ENCODE peak calls at places on chromosomes 4 and X, in four cellular contexts. I is stimulated activated CD8-positive, alpha-beta memory T cell treated with anti-CD3 and anti-CD28 coated beads, Interleukin-12 subunit alpha, Interleukin-12 subunit beta, amount 100 ng/mL, for 1 hour; M is OCI-LY7; K is astrocyte. Z is an unnamed sample.

GRCh38 chrX:138897621-138898492 is 186.3 kb upstream of the FGF13 start:
- DNase-seq in I (no peak), M (no peak), K (peak; percentile 61), Z (no peak)

GRCh38 chrX:93422693-93423092 is 250.7 kb downstream of the NAP1L3 start:
- DNase-seq in K (no peak), I (no peak), M (peak; percentile 1), Z (peak; percentile 1)

GRCh38 chr4:72951628-72952027 is 117.9 kb downstream of the COX18 start:
- DNase-seq in M (no peak), K (peak; percentile 70), I (no peak), Z (no peak)

GRCh38 chr4:2263701-2264321 is 1.9 kb upstream of the MXD4 start:
- DNase-seq in I (no peak), K (no peak), M (peak; percentile 49), Z (no peak)

GRCh38 chr4:78936989-78937388 is 2.2 kb downstream of the PAQR3 start:
- DNase-seq in I (no peak), K (no peak), M (no peak), Z (no peak)

GRCh38 chr4:116070283-116070682 is 956.9 kb upstream of the NDST4 start:
- DNase-seq in K (peak; percentile 11), I (no peak), M (no peak), Z (no peak)

GRCh38 chr4:23135792-23136645 is 443.3 kb downstream of the GBA3 start:
- DNase-seq in I (no peak), M (peak; percentile 63), K (peak; percentile 55), Z (peak; percentile 41)

GRCh38 chr4:15402146-15402545 is 25.7 kb upstream of the C1QTNF7 start:
- DNase-seq in K (peak; percentile 36), M (no peak), I (no peak), Z (peak; percentile 80)

GRCh38 chr4:19936471-19936870 is 315.2 kb upstream of the SLIT2 start:
- DNase-seq in K (peak; percentile 93), I (no peak), M (no peak), Z (peak; percentile 88)

GRCh38 chr4:2335729-2336101 is 73.8 kb upstream of the MXD4 start:
- DNase-seq in M (no peak), I (no peak), K (no peak), Z (no peak)

GRCh38 chr4:106201373-106201772 is 114.6 kb downstream of the TBCK start:
- DNase-seq in K (no peak), I (no peak), M (peak; percentile 14), Z (peak; percentile 12)

GRCh38 chr4:168408620-168409019 is 71.7 kb downstream of the DDX60L start:
- DNase-seq in M (no peak), K (peak; percentile 98), I (no peak), Z (peak; percentile 98)

GRCh38 chr4:30720021-30720655 is at the start of gene PCDH7:
- DNase-seq in K (peak; percentile 79), I (no peak), M (no peak), Z (peak; percentile 73)

GRCh38 chr4:17719106-17719505 is 62.3 kb downstream of the FAM184B start:
- DNase-seq in K (no peak), M (no peak), I (no peak), Z (no peak)

GRCh38 chr4:169008478-169008877 is 1.6 kb downstream of the CBR4 start:
- DNase-seq in M (no peak), I (no peak), K (no peak), Z (no peak)

GRCh38 chrX:118847676-118848075 is 24.1 kb downstream of the ZCCHC12 start:
- DNase-seq in K (peak; percentile 12), M (peak; percentile 41), I (no peak), Z (peak; percentile 42)

GRCh38 chrX:38277802-38278201 is 49.5 kb downstream of the RPGR start:
- DNase-seq in K (no peak), I (no peak), M (no peak), Z (no peak)

GRCh38 chr4:189804884-189805283 is 135.8 kb upstream of the FRG1 start:
- DNase-seq in K (no peak), I (no peak), M (no peak), Z (no peak)